ENCODE peak calls at places on chromosome 1, in six cellular contexts. One of them, this sample, is unnamed.

GRCh38 chr1:110508038-110508437 is 10.9 kb downstream of the KCNA10 start:
- DNase-seq in endothelial cell of umbilical vein: no peak
- DNase-seq in HepG2: no peak
- DNase-seq in GM12878: no peak
- DNase-seq in K562: no peak
- DNase-seq in A549: no peak
- DNase-seq in this sample: peak

GRCh38 chr1:14267991-14268390 is 330.5 kb upstream of the KAZN start:
- DNase-seq in A549: no peak
- DNase-seq in GM12878: no peak
- DNase-seq in endothelial cell of umbilical vein: no peak
- DNase-seq in HepG2: no peak
- DNase-seq in K562: no peak
- DNase-seq in this sample: no peak

GRCh38 chr1:3691421-3692204 is 39.3 kb downstream of the TP73 start:
- DNase-seq in A549: no peak
- DNase-seq in HepG2: no peak
- DNase-seq in GM12878: no peak
- DNase-seq in K562: no peak
- DNase-seq in endothelial cell of umbilical vein: no peak
- DNase-seq in this sample: peak

GRCh38 chr1:167630568-167631385 is 745 bp downstream of the RCSD1 start:
- DNase-seq in GM12878: peak
- DNase-seq in endothelial cell of umbilical vein: no peak
- DNase-seq in HepG2: no peak
- DNase-seq in K562: peak
- DNase-seq in A549: no peak
- DNase-seq in this sample: peak

GRCh38 chr1:40421694-40422384 is 28.4 kb upstream of the ZFP69B start:
- DNase-seq in endothelial cell of umbilical vein: no peak
- DNase-seq in A549: no peak
- DNase-seq in GM12878: no peak
- DNase-seq in HepG2: peak
- DNase-seq in K562: no peak
- DNase-seq in this sample: peak

GRCh38 chr1:109649380-109649987 is 6.4 kb upstream of the GSTM4 start:
- DNase-seq in endothelial cell of umbilical vein: peak
- DNase-seq in HepG2: no peak
- DNase-seq in GM12878: no peak
- DNase-seq in K562: peak
- DNase-seq in A549: no peak
- DNase-seq in this sample: peak

GRCh38 chr1:46530791-46531409 is 20.5 kb downstream of the KNCN start:
- DNase-seq in endothelial cell of umbilical vein: no peak
- DNase-seq in HepG2: no peak
- DNase-seq in GM12878: no peak
- DNase-seq in A549: no peak
- DNase-seq in K562: no peak
- DNase-seq in this sample: no peak

GRCh38 chr1:117235863-117236465 is 25.2 kb upstream of the VTCN1 start:
- DNase-seq in GM12878: no peak
- DNase-seq in endothelial cell of umbilical vein: no peak
- DNase-seq in A549: no peak
- DNase-seq in K562: no peak
- DNase-seq in HepG2: no peak
- DNase-seq in this sample: no peak

GRCh38 chr1:173405758-173406344 is 71.3 kb upstream of the PRDX6 start:
- DNase-seq in K562: no peak
- DNase-seq in HepG2: no peak
- DNase-seq in endothelial cell of umbilical vein: no peak
- DNase-seq in A549: no peak
- DNase-seq in GM12878: no peak
- DNase-seq in this sample: no peak

GRCh38 chr1:168473164-168473563 is 70.6 kb downstream of the XCL2 start:
- DNase-seq in A549: no peak
- DNase-seq in endothelial cell of umbilical vein: no peak
- DNase-seq in K562: no peak
- DNase-seq in HepG2: no peak
- DNase-seq in GM12878: no peak
- DNase-seq in this sample: no peak

GRCh38 chr1:156319664-156320063 is 18.4 kb downstream of the CCT3 start:
- DNase-seq in GM12878: no peak
- DNase-seq in endothelial cell of umbilical vein: peak
- DNase-seq in HepG2: peak
- DNase-seq in A549: peak
- DNase-seq in K562: no peak
- DNase-seq in this sample: peak

GRCh38 chr1:26994020-26994745 is 691 bp downstream of the TRNP1 start:
- DNase-seq in A549: no peak
- DNase-seq in K562: peak
- DNase-seq in endothelial cell of umbilical vein: no peak
- DNase-seq in HepG2: no peak
- DNase-seq in GM12878: no peak
- DNase-seq in this sample: peak

GRCh38 chr1:11365744-11366387 is 92.9 kb downstream of the UBIAD1 start:
- DNase-seq in HepG2: no peak
- DNase-seq in K562: peak
- DNase-seq in endothelial cell of umbilical vein: no peak
- DNase-seq in GM12878: no peak
- DNase-seq in A549: no peak
- DNase-seq in this sample: peak

GRCh38 chr1:43688594-43689000 is 18.7 kb upstream of the ST3GAL3 start:
- DNase-seq in K562: no peak
- DNase-seq in GM12878: no peak
- DNase-seq in endothelial cell of umbilical vein: peak
- DNase-seq in HepG2: no peak
- DNase-seq in A549: no peak
- DNase-seq in this sample: peak

GRCh38 chr1:33082575-33083112 is 1.7 kb downstream of the AZIN2 start:
- DNase-seq in GM12878: no peak
- DNase-seq in endothelial cell of umbilical vein: no peak
- DNase-seq in HepG2: no peak
- DNase-seq in A549: no peak
- DNase-seq in K562: no peak
- DNase-seq in this sample: no peak

GRCh38 chr1:84108900-84109578 is 35.0 kb upstream of the PRKACB start:
- DNase-seq in A549: no peak
- DNase-seq in endothelial cell of umbilical vein: no peak
- DNase-seq in HepG2: no peak
- DNase-seq in K562: no peak
- DNase-seq in GM12878: no peak
- DNase-seq in this sample: no peak

GRCh38 chr1:84107955-84108354 is 36.1 kb upstream of the PRKACB start:
- DNase-seq in A549: no peak
- DNase-seq in K562: no peak
- DNase-seq in endothelial cell of umbilical vein: no peak
- DNase-seq in GM12878: no peak
- DNase-seq in HepG2: no peak
- DNase-seq in this sample: no peak

GRCh38 chr1:84101204-84101603 is 42.9 kb upstream of the PRKACB start:
- DNase-seq in endothelial cell of umbilical vein: no peak
- DNase-seq in K562: no peak
- DNase-seq in GM12878: no peak
- DNase-seq in A549: no peak
- DNase-seq in HepG2: no peak
- DNase-seq in this sample: no peak

DNA sequence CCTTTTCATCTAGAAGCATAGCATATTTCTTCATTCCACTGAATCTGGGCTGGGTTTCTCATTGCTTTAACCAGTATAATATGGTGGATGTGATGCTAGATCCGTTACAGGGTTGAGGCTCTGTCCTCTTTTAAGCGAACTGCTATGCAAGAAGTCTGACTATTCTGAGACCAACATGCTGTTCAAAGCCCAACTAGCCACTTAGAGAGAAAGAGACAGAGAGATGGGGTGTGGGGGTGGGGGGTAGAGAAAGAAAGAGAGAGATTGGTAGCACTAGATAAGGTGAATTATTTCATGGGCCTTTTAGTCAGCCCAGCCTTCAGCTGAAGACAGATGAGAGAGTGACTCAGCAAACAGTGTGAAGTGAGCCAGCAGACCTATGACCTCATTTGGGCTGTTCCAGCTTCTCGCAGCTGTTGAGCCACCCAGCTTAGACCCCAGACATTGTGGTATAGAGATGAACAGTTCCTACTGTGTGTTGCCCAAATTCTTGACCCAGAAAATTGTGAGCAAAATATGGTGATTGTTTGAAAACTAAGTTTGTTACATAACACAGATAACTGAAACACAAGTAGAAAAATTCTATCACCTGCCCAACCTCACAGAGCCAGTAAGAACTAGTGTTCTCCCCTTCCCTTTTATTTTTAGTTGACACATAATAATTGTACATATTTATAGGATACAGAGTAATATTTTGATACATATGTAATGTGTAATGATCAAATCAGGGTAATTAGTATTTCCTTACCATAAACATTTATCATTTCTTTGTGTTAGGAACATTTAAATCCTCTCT is 40.7 kb upstream of the PRKACB start:
- DNase-seq in A549: peak
- DNase-seq in K562: peak
- DNase-seq in endothelial cell of umbilical vein: peak
- DNase-seq in GM12878: no peak
- DNase-seq in HepG2: peak
- DNase-seq in this sample: peak
- TF ChIP-seq MAX in A549: no peak
- TF ChIP-seq MAX in K562: no peak
- TF ChIP-seq MAX in endothelial cell of umbilical vein: no peak
- TF ChIP-seq MAX in GM12878: no peak
- TF ChIP-seq MAX in HepG2: no peak
- TF ChIP-seq MAX in this sample: no peak

DNA sequence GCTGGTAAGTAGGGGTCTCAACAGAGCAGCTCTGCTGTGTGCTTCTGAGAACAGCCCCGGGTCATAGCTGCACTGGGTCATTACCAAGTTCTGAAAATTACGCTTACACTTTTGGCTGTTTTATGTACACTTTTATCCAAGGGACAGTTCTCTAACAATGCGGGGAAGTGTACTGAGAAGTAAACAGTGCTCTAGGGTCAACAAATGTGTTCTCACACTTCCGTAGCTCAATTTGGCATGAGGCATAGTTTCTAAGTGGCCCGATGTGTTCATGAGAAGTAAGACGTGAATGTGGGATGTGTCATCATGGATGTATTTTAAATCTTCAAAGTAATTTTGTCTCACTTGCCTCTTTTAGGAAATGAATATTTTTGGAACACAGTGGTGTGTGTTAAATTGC is 10.9 kb upstream of the VAMP3 start:
- DNase-seq in K562: no peak
- DNase-seq in GM12878: no peak
- DNase-seq in A549: no peak
- DNase-seq in HepG2: no peak
- DNase-seq in endothelial cell of umbilical vein: peak
- DNase-seq in this sample: no peak
- TF ChIP-seq MYC in K562: no peak
- TF ChIP-seq MYC in GM12878: no peak
- TF ChIP-seq MYC in A549: no peak
- TF ChIP-seq MYC in HepG2: no peak
- TF ChIP-seq MYC in endothelial cell of umbilical vein: no peak
- TF ChIP-seq MYC in this sample: no peak

GRCh38 chr1:154992721-154993571 is 440 bp upstream of the LENEP start:
- DNase-seq in A549: no peak
- DNase-seq in GM12878: no peak
- DNase-seq in endothelial cell of umbilical vein: no peak
- DNase-seq in K562: peak
- DNase-seq in HepG2: no peak
- DNase-seq in this sample: no peak
- TF ChIP-seq POLR2A in A549: no peak
- TF ChIP-seq POLR2A in GM12878: no peak
- TF ChIP-seq POLR2A in endothelial cell of umbilical vein: no peak
- TF ChIP-seq POLR2A in K562: peak
- TF ChIP-seq POLR2A in HepG2: no peak
- TF ChIP-seq POLR2A in this sample: no peak

GRCh38 chr1:159581422-159581821 is 6.2 kb upstream of the APCS start:
- DNase-seq in endothelial cell of umbilical vein: no peak
- DNase-seq in GM12878: no peak
- DNase-seq in HepG2: no peak
- DNase-seq in A549: no peak
- DNase-seq in K562: no peak
- DNase-seq in this sample: no peak
- TF ChIP-seq MAX in endothelial cell of umbilical vein: no peak
- TF ChIP-seq MAX in GM12878: no peak
- TF ChIP-seq MAX in HepG2: no peak
- TF ChIP-seq MAX in A549: no peak
- TF ChIP-seq MAX in K562: no peak
- TF ChIP-seq MAX in this sample: no peak

DNA sequence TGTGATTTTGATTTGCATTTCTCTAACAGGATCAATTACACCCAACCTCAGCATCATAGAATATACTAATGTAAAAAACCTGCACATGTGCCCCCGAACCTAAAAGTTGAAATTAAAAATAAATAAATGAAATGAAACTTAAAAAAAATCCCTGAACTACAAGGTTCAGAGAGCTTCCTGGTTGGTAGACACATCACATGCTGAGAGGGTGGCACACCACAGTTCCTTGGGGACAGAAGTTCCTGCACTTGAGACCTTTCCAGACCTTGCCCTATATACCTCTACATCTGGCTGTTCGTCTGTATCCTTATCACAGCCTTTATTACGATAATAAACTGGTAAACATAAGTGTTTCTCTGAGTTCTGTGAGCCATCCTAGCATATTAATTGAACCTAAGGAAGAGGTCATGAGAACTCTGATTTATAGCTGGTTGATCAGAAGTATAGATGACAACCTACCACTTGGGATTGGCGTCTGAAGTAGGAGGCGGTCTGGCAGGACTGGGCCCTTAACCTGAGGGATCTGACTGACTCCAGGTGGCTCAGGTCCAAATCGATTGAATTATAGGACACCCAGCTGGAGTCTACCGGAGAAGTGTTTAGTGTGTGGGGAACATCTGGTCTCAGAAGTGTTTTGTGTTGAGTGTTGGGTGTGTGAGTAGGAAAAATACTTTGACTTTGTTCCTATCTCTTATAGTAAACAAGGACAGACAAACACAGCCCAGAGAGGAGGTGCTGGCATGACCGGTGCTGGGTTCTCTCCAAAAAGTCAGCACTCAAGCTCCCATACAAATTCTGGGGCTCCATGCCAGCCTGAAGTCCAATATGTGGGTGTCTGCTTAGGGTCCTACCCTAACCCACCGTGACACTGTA is 19.0 kb downstream of the C1orf115 start:
- DNase-seq in A549: no peak
- DNase-seq in K562: no peak
- DNase-seq in GM12878: no peak
- DNase-seq in HepG2: no peak
- DNase-seq in endothelial cell of umbilical vein: no peak
- DNase-seq in this sample: no peak
- TF ChIP-seq MYC in A549: no peak
- TF ChIP-seq MYC in K562: no peak
- TF ChIP-seq MYC in GM12878: no peak
- TF ChIP-seq MYC in HepG2: no peak
- TF ChIP-seq MYC in endothelial cell of umbilical vein: no peak
- TF ChIP-seq MYC in this sample: no peak

GRCh38 chr1:93180723-93181613 is at the start of gene CCDC18:
- DNase-seq in GM12878: peak
- DNase-seq in K562: peak
- DNase-seq in A549: no peak
- DNase-seq in HepG2: peak
- DNase-seq in endothelial cell of umbilical vein: peak
- DNase-seq in this sample: peak
- TF ChIP-seq POLR2A in GM12878: peak
- TF ChIP-seq POLR2A in K562: peak
- TF ChIP-seq POLR2A in A549: peak
- TF ChIP-seq POLR2A in HepG2: no peak
- TF ChIP-seq POLR2A in endothelial cell of umbilical vein: peak
- TF ChIP-seq POLR2A in this sample: peak

This sample was measured in NB4.